ENCODE peak calls at places on chromosomes 7 and 10, in ten cellular contexts. A is T-cell; R is activated effector memory CD4-positive, alpha-beta T cell treated with Interleukin-2 at 50 U/mL for 16 hours; G is tibial artery; O is pancreas; V is lower lobe of right lung; C is COR-L47; T is H7; B is HCT116; Z is heart right ventricle. P is an unnamed sample.

GRCh38 chr7:78370931-78371330 is 572.4 kb downstream of the PHTF2 start:
- DNase-seq in A (no peak), R (no peak), G (no peak), O (no peak), V (no peak), C (no peak), T (no peak), B (no peak), Z (no peak), P (no peak)

GRCh38 chr10:127254276-127254675 is 57.9 kb upstream of the INSYN2A start:
- DNase-seq in A (no peak), R (no peak), G (no peak), O (no peak), V (no peak), C (no peak), T (no peak), B (no peak), Z (no peak), P (no peak)

GRCh38 chr7:40221836-40222235 is 87.0 kb downstream of the SUGCT start:
- DNase-seq in A (no peak), R (no peak), G (peak; percentile 23), O (no peak), V (no peak), C (no peak), T (no peak), B (no peak), Z (no peak), P (no peak)

GRCh38 chr7:117654780-117655179 is 175.0 kb downstream of the CFTR start:
- DNase-seq in A (no peak), R (no peak), G (no peak), O (no peak), V (no peak), C (no peak), T (no peak), B (no peak), Z (no peak), P (no peak)

GRCh38 chr10:132722391-132722790 is 63.6 kb downstream of the NKX6-2 start:
- DNase-seq in A (no peak), R (no peak), G (no peak), O (no peak), V (no peak), C (no peak), T (peak; percentile 70), B (no peak), Z (no peak), P (no peak)

GRCh38 chr7:133478591-133479135 is 225.8 kb downstream of the EXOC4 start:
- DNase-seq in A (no peak), R (no peak), G (no peak), O (no peak), V (no peak), C (no peak), T (no peak), B (no peak), Z (no peak), P (no peak)

GRCh38 chr10:43667317-43667731 is 18.6 kb upstream of the ZNF32 start:
- DNase-seq in A (no peak), R (no peak), G (no peak), O (no peak), V (no peak), C (no peak), T (peak; percentile 87), B (no peak), Z (peak; percentile 49), P (no peak)

GRCh38 chr7:155660059-155660757 is 15.7 kb downstream of the RBM33 start:
- DNase-seq in A (no peak), R (no peak), G (no peak), O (no peak), V (no peak), C (no peak), T (no peak), B (no peak), Z (no peak), P (no peak)

GRCh38 chr7:22565315-22565811 is 65.4 kb upstream of the STEAP1B start:
- DNase-seq in A (no peak), R (no peak), G (no peak), O (no peak), V (no peak), C (no peak), T (no peak), B (no peak), Z (no peak), P (no peak)

GRCh38 chr7:36863901-36864701 is 139.8 kb upstream of the AOAH start:
- DNase-seq in A (peak; percentile 4), R (no peak), G (no peak), O (no peak), V (no peak), C (no peak), T (no peak), B (no peak), Z (no peak), P (no peak)

GRCh38 chr10:104350146-104350635 is 3.4 kb upstream of the CFAP58 start:
- DNase-seq in A (no peak), R (no peak), G (no peak), O (no peak), V (no peak), C (peak; percentile 43), T (peak; percentile 30), B (peak; percentile 70), Z (no peak), P (no peak)

GRCh38 chr10:50832171-50832751 is 53.2 kb downstream of the A1CF start:
- DNase-seq in A (no peak), R (no peak), G (no peak), O (no peak), V (no peak), C (no peak), T (no peak), B (no peak), Z (no peak), P (no peak)